ENCODE peak calls at places on chromosomes 2 and 18, in ten cellular contexts. L is uterus, D is upper lobe of right lung, F is fibroblast of mammary gland, P is fibroblast of lung, J is foreskin fibroblast, S is breast epithelium, O is endothelial cell of umbilical vein, U is IMR-90, E is A549. G is an unnamed sample.

GRCh38 chr2:20050104-20050711 is 1.2 kb downstream of the LAPTM4A start:
- DNase-seq in U (peak), O (peak), S (no peak), L (no peak), P (peak), J (peak), D (no peak), E (no peak), F (peak), G (peak)

GRCh38 chr2:120548627-120549026 is 187.0 kb upstream of the GLI2 start:
- DNase-seq in F (no peak), S (no peak), J (no peak), E (no peak), D (no peak), U (no peak), O (no peak), L (no peak), P (no peak), G (no peak)

GRCh38 chr2:375270-375946 is 87.5 kb upstream of the ALKAL2 start:
- DNase-seq in P (no peak), F (no peak), E (no peak), L (no peak), O (no peak), S (peak), D (no peak), J (no peak), U (no peak), G (no peak)

GRCh38 chr2:220277445-220277960 is 650.1 kb downstream of the SLC4A3 start:
- DNase-seq in E (peak), F (peak), O (no peak), L (peak), D (peak), J (peak), S (peak), P (peak), U (peak), G (peak)

GRCh38 chr2:23404426-23404825 is 19.4 kb downstream of the KLHL29 start:
- DNase-seq in P (peak), E (peak), S (no peak), J (peak), O (peak), L (peak), F (peak), U (peak), D (no peak), G (peak)

GRCh38 chr18:23166863-23167531 is 31.7 kb downstream of the CABLES1 start:
- DNase-seq in L (no peak), U (no peak), E (no peak), J (no peak), P (no peak), O (peak), F (peak), D (no peak), S (no peak), G (peak)

GRCh38 chr2:174972924-174973323 is 32.3 kb downstream of the CHN1 start:
- DNase-seq in U (peak), F (peak), S (no peak), L (no peak), E (peak), D (no peak), P (peak), O (peak), J (peak), G (peak)

GRCh38 chr18:63313409-63313917 is 6.1 kb downstream of the BCL2 start:
- DNase-seq in L (no peak), J (no peak), S (no peak), O (no peak), D (no peak), P (no peak), F (no peak), U (no peak), E (no peak), G (no peak)

GRCh38 chr2:102473020-102473419 is at the start of gene SLC9A4:
- DNase-seq in P (peak), O (peak), D (no peak), L (no peak), U (peak), J (peak), S (peak), E (peak), F (peak), G (peak)

GRCh38 chr2:40150206-40150765 is 301.6 kb downstream of the SLC8A1 start:
- DNase-seq in J (no peak), U (no peak), L (no peak), E (no peak), F (no peak), P (no peak), S (no peak), O (no peak), D (no peak), G (no peak)

GRCh38 chr18:10453885-10454772 is at the start of gene APCDD1:
- DNase-seq in S (no peak), P (peak), O (no peak), D (peak), E (no peak), U (no peak), J (peak), L (peak), F (no peak), G (no peak)

GRCh38 chr2:195535911-195536522 is 121.0 kb upstream of the SLC39A10 start:
- DNase-seq in E (no peak), D (peak), U (no peak), F (no peak), J (no peak), O (no peak), S (no peak), L (no peak), P (no peak), G (no peak)

GRCh38 chr2:229154381-229154780 is 116.7 kb downstream of the PID1 start:
- DNase-seq in J (no peak), O (no peak), U (peak), E (no peak), F (peak), D (no peak), L (no peak), S (no peak), P (peak), G (peak)

GRCh38 chr2:241330616-241330981 is 14.9 kb downstream of the SEPTIN2 start:
- DNase-seq in F (no peak), D (no peak), O (no peak), P (no peak), U (no peak), L (no peak), J (no peak), E (no peak), S (no peak), G (no peak)

GRCh38 chr2:162029287-162029901 is 44.6 kb downstream of the DPP4 start:
- DNase-seq in E (no peak), F (peak), O (peak), D (no peak), L (no peak), S (no peak), J (peak), U (peak), P (peak), G (peak)

GRCh38 chr18:34977787-34978532 is 63.3 kb upstream of the MAPRE2 start:
- DNase-seq in L (no peak), U (peak), E (peak), J (peak), P (no peak), F (no peak), O (peak), D (peak), S (peak), G (no peak)

GRCh38 chr2:219453691-219454131 is 19.1 kb downstream of the SPEG start:
- DNase-seq in D (no peak), E (no peak), P (peak), S (peak), L (peak), F (peak), J (peak), O (no peak), U (peak), G (peak)

GRCh38 chr18:58780045-58780444 is 84.6 kb upstream of the ZNF532 start:
- DNase-seq in P (no peak), U (no peak), E (no peak), S (no peak), O (no peak), F (no peak), J (no peak), D (no peak), L (no peak), G (no peak)

GRCh38 chr2:84548303-84548702 is 32.0 kb downstream of the DNAH6 start:
- DNase-seq in F (no peak), J (no peak), U (no peak), S (no peak), P (no peak), O (no peak), E (no peak), D (no peak), L (no peak), G (no peak)

GRCh38 chr2:9179572-9180201 is 26.9 kb upstream of the ASAP2 start:
- DNase-seq in P (peak), E (peak), D (no peak), S (no peak), L (peak), J (peak), O (peak), U (peak), F (peak), G (peak)

GRCh38 chr18:76466410-76466991 is 28.5 kb downstream of the ZNF516 start:
- DNase-seq in O (no peak), S (no peak), J (no peak), U (no peak), D (no peak), P (no peak), F (no peak), E (no peak), L (peak), G (no peak)

GRCh38 chr2:38131665-38132064 is 55.7 kb upstream of the CYP1B1 start:
- DNase-seq in D (no peak), E (no peak), P (no peak), F (no peak), O (no peak), U (no peak), J (no peak), L (no peak), S (no peak), G (no peak)

GRCh38 chr2:37782721-37783438 is 111.4 kb upstream of the CDC42EP3 start:
- DNase-seq in U (peak), O (no peak), E (no peak), F (peak), L (peak), S (no peak), D (no peak), J (peak), P (peak), G (no peak)

GRCh38 chr2:57575703-57576268 is 470.8 kb upstream of the VRK2 start:
- DNase-seq in S (no peak), P (no peak), U (no peak), O (no peak), F (no peak), D (no peak), L (no peak), J (no peak), E (no peak), G (no peak)

GRCh38 chr2:86035883-86036789 is 69.5 kb downstream of the POLR1A start:
- DNase-seq in E (no peak), S (peak), U (peak), D (peak), L (peak), P (peak), J (peak), F (peak), O (peak), G (peak)

GRCh38 chr2:127605691-127606277 is 40.2 kb upstream of the GPR17 start:
- DNase-seq in E (no peak), P (no peak), F (no peak), O (no peak), S (no peak), L (no peak), U (no peak), D (peak), J (peak), G (no peak)

GRCh38 chr2:214679736-214680135 is 129.7 kb downstream of the BARD1 start:
- DNase-seq in O (no peak), J (no peak), E (no peak), F (no peak), S (no peak), P (no peak), L (no peak), D (no peak), U (no peak), G (no peak)

GRCh38 chr18:48085781-48086487 is 155.5 kb upstream of the SMAD2 start:
- DNase-seq in L (no peak), S (no peak), E (no peak), U (no peak), F (no peak), D (no peak), O (no peak), P (no peak), J (no peak), G (no peak)

GRCh38 chr2:188811522-188811921 is 162.7 kb upstream of the COL3A1 start:
- DNase-seq in E (no peak), D (no peak), L (no peak), J (peak), F (peak), O (no peak), U (peak), S (no peak), P (peak), G (peak)

GRCh38 chr2:231611273-231612198 is 18.9 kb downstream of the TEX44 start:
- DNase-seq in F (peak), S (peak), U (peak), J (peak), D (no peak), L (peak), P (peak), O (peak), E (peak), G (peak)

GRCh38 chr2:122519806-122520205 is 764.4 kb downstream of the TSN start:
- DNase-seq in D (no peak), S (no peak), P (no peak), F (no peak), U (no peak), O (no peak), E (no peak), J (no peak), L (no peak), G (no peak)

GRCh38 chr2:208466133-208466919 is 59.7 kb downstream of the PTH2R start:
- DNase-seq in L (no peak), J (peak), F (peak), P (peak), E (peak), D (no peak), U (peak), S (no peak), O (peak), G (peak)

GRCh38 chr18:2471523-2471922 is 99.8 kb downstream of the METTL4 start:
- DNase-seq in D (no peak), P (no peak), O (no peak), F (no peak), L (no peak), S (no peak), U (no peak), E (peak), J (no peak), G (no peak)

GRCh38 chr2:72153924-72154323 is 6.3 kb upstream of the CYP26B1 start:
- DNase-seq in D (no peak), P (no peak), O (no peak), J (no peak), E (no peak), L (no peak), U (no peak), F (no peak), S (no peak), G (no peak)

GRCh38 chr18:6781179-6781714 is 51.7 kb downstream of the ARHGAP28 start:
- DNase-seq in E (no peak), O (peak), P (no peak), U (no peak), J (peak), D (no peak), L (no peak), S (no peak), F (peak), G (no peak)

GRCh38 chr2:68448671-68449394 is 18.3 kb downstream of the FBXO48 start:
- DNase-seq in P (no peak), F (no peak), E (no peak), S (no peak), L (peak), U (no peak), J (no peak), D (no peak), O (no peak), G (no peak)

GRCh38 chr2:113273031-113273551 is 5.6 kb downstream of the PAX8 start:
- DNase-seq in L (no peak), S (no peak), F (peak), O (no peak), D (no peak), P (peak), E (peak), U (peak), J (peak), G (no peak)

GRCh38 chr2:120952318-120952717 is 216.7 kb downstream of the GLI2 start:
- DNase-seq in D (no peak), S (no peak), J (peak), E (no peak), U (peak), L (no peak), F (peak), O (no peak), P (peak), G (peak)

GRCh38 chr2:19369341-19369955 is 11.0 kb upstream of the OSR1 start:
- DNase-seq in U (peak), S (no peak), J (peak), P (peak), F (peak), L (no peak), O (no peak), E (peak), D (no peak), G (peak)

GRCh38 chr2:130756041-130756720 is 841 bp downstream of the AMER3 start:
- DNase-seq in S (no peak), J (peak), F (peak), P (peak), U (no peak), E (no peak), L (no peak), O (no peak), D (no peak), G (peak)
- H3K4me3 ChIP-seq in S (peak), J (no peak), F (no peak), P (no peak), U (no peak), E (peak), L (no peak), O (no peak), D (no peak), G (no peak)

GRCh38 chr18:36544036-36544725 is 246.7 kb downstream of the FHOD3 start:
- DNase-seq in O (no peak), E (no peak), P (peak), D (no peak), L (no peak), F (peak), S (peak), U (no peak), J (no peak), G (no peak)

GRCh38 chr18:36546876-36547275 is 249.4 kb downstream of the FHOD3 start:
- DNase-seq in P (no peak), L (no peak), O (no peak), F (no peak), J (no peak), E (no peak), D (no peak), U (no peak), S (no peak), G (no peak)

GRCh38 chr18:36546028-36546427 is 248.5 kb downstream of the FHOD3 start:
- DNase-seq in F (no peak), S (no peak), J (no peak), P (no peak), U (no peak), L (no peak), O (no peak), E (no peak), D (no peak), G (no peak)

DNA sequence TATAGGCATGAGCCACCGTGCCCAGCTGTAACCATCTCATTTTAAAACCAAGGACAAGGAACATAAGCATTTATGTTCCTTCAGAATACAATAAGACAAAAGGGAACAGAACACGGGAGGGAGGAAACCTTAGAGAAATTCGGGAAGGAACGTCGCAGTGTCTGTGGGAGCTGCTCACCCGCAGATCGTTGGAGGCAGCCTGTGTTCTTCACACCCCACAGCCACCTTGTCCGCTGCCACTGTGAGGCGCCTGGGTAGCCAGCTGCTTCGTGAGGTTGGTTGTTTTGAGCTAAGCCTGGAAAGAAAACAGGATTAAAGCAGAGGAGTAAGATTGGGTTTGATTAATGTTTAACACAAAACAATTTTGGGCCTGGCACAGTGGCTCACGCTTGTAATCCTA is 250.0 kb downstream of the FHOD3 start:
- DNase-seq in D (no peak), U (no peak), L (no peak), S (no peak), E (no peak), O (no peak), P (no peak), F (no peak), J (no peak), G (no peak)
- TF ChIP-seq CTCF in D (no peak), U (no peak), L (no peak), S (no peak), E (no peak), O (no peak), P (no peak), F (no peak), J (no peak), G (no peak)

DNA sequence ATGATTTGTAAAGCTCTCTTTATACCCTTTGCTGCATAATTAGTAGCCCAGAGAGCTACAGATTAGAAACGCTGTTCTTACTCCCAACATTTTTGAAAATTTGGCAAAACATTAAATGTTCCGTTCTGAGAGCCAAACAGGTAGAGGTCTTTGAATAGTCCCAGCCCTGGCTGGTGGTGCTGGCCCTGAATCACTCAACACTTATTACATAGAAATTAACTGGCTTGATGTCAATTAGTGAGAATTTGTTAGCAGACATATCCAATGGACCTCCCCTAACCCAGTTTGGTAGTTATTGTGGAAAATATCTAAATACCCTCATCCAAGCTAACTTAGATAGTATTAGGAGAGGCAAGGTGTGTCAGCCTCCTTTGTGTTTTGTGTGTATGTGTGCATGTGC is 440.7 kb downstream of the MTX2 start:
- DNase-seq in P (no peak), L (no peak), E (no peak), J (no peak), S (no peak), F (no peak), O (no peak), U (no peak), D (no peak), G (no peak)
- H3K4me3 ChIP-seq in P (no peak), L (no peak), E (no peak), J (no peak), S (peak), F (no peak), O (no peak), U (no peak), D (no peak), G (no peak)

DNA sequence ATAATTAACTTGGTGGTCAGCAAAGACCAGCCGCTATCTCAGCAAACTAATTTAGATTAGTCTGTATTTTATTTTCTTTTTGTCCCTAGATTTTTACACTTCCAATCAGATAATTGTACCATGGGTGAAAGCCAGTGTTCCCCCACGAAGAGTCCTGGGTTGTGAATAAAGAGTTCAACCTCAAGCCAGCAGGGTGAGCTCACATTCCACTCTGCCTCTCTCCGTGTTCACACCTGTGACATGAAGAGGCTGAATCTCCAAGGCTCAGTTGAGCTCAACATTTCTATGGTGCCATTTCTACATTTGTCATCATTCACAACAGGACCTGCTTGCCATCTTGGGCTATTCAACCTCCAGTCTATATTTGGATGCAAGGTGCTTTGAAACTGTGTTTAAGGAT is 771.5 kb downstream of the GALR1 start:
- DNase-seq in P (no peak), O (no peak), L (no peak), U (no peak), E (no peak), D (no peak), J (no peak), S (no peak), F (no peak), G (no peak)
- TF ChIP-seq CTCF in P (no peak), O (no peak), L (no peak), U (no peak), E (no peak), D (peak), J (no peak), S (no peak), F (no peak), G (no peak)

DNA sequence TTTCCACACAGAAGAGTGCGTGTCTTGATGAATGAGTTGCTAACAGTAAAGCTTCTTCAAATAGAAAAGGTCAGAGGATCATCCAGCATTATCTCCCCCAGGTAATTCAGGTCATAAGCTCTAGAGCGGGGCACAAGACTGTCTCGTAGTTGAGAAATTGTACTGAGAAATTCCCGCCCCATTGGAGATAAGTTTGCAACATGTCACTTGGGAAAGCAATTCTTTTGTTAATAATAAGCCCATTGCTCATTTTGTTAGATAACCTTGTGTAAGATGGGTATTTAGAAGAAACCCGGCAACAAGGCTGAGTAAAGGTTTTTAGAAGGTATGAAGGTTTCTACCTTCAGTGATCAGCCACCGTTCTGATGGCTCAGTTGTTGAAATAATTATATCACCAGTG is 290.6 kb upstream of the EPAS1 start:
- DNase-seq in D (no peak), S (no peak), E (peak), J (no peak), U (no peak), F (no peak), L (no peak), O (no peak), P (no peak), G (no peak)
- H3K4me3 ChIP-seq in D (no peak), S (no peak), E (no peak), J (no peak), U (no peak), F (no peak), L (no peak), O (no peak), P (no peak), G (no peak)